ENCODE peak calls at places on chromosomes 16 and 17, in seven cellular contexts. O is K562, Y is HCT116, V is GM12878, T is H1, K is SK-N-SH, X is HepG2. R is an unnamed sample.

GRCh38 chr16:50393461-50394214 is 24.9 kb upstream of the BRD7 start:
- DNase-seq in X (no peak), K (no peak), O (no peak), V (no peak), Y (no peak), T (no peak), R (no peak)

GRCh38 chr17:8091033-8091687 is 3.6 kb upstream of the ALOX12B start:
- DNase-seq in K (no peak), X (no peak), Y (no peak), O (no peak), T (no peak), V (peak; percentile 61), R (no peak)

GRCh38 chr17:49859991-49860953 is 12.4 kb upstream of the TAC4 start:
- DNase-seq in O (no peak), V (no peak), Y (no peak), K (no peak), X (peak; percentile 70), T (no peak), R (no peak)

GRCh38 chr16:89471225-89471624 is 19.1 kb downstream of the ANKRD11 start:
- DNase-seq in X (no peak), Y (no peak), T (no peak), K (no peak), O (no peak), V (no peak), R (no peak)

GRCh38 chr16:22977294-22977697 is 163.3 kb downstream of the HS3ST2 start:
- DNase-seq in T (no peak), K (no peak), O (no peak), X (peak; percentile 39), Y (peak; percentile 23), V (no peak), R (no peak)

GRCh38 chr17:76263896-76264295 is 1.3 kb upstream of the UBALD2 start:
- DNase-seq in X (no peak), K (no peak), Y (no peak), T (no peak), O (no peak), V (no peak), R (no peak)

GRCh38 chr17:50353600-50354195 is 7.8 kb downstream of the XYLT2 start:
- DNase-seq in Y (no peak), X (no peak), V (no peak), O (no peak), K (no peak), T (no peak), R (no peak)

GRCh38 chr16:78665373-78665772 is 565.9 kb downstream of the WWOX start:
- DNase-seq in T (no peak), X (no peak), O (no peak), K (no peak), Y (no peak), V (no peak), R (no peak)

GRCh38 chr16:48393843-48394703 is 8.9 kb upstream of the SIAH1 start:
- DNase-seq in O (no peak), V (no peak), T (no peak), Y (no peak), X (no peak), K (peak; percentile 67), R (no peak)

GRCh38 chr17:38510424-38511125 is 82.3 kb downstream of the ARHGAP23 start:
- DNase-seq in O (peak; percentile 80), V (no peak), K (peak; percentile 91), X (peak; percentile 39), T (no peak), Y (no peak), R (no peak)

GRCh38 chr17:6831662-6832263 is at the start of gene TEKT1:
- DNase-seq in O (peak; percentile 12), T (peak; percentile 54), X (peak; percentile 77), Y (no peak), K (peak; percentile 45), V (no peak), R (peak; percentile 74)

GRCh38 chr17:44673893-44674292 is 15.7 kb downstream of the CCDC43 start:
- DNase-seq in O (no peak), T (no peak), V (no peak), K (no peak), Y (no peak), X (no peak), R (no peak)

GRCh38 chr17:13346081-13346533 is 255.6 kb downstream of the HS3ST3A1 start:
- DNase-seq in X (no peak), T (no peak), O (no peak), K (no peak), Y (no peak), V (no peak), R (peak; percentile 63)

GRCh38 chr17:13346996-13347762 is 254.6 kb downstream of the HS3ST3A1 start:
- DNase-seq in X (peak; percentile 31), K (no peak), O (no peak), V (no peak), Y (peak; percentile 87), T (no peak), R (no peak)

GRCh38 chr17:13351046-13351445 is 250.7 kb downstream of the HS3ST3A1 start:
- DNase-seq in X (no peak), V (no peak), O (no peak), K (no peak), T (no peak), Y (no peak), R (no peak)

GRCh38 chr17:13350466-13350865 is 251.3 kb downstream of the HS3ST3A1 start:
- DNase-seq in Y (no peak), K (no peak), T (no peak), O (no peak), X (no peak), V (no peak), R (no peak)

DNA sequence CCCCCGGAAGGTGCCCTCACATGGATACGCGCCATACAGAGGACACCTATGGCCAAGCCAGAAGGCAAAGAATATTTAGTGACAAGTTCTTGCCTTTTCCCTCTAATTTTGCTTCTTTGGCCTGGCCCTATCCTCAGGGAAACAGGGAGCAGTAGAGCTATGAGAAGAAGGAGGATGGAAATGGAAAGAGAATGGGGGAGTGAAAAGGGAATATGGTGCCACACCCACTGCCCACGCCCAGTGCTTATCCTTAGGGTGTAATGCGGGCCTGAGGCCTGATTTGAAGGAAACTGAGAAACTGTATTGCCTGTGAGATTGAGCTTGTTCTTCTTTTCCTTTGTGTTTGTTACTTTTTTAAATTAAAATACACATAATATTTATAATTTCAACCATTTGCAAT is 255.1 kb downstream of the HS3ST3A1 start:
- DNase-seq in O (no peak), K (no peak), X (no peak), V (no peak), T (no peak), Y (no peak), R (no peak)
- TF ChIP-seq YY1 in O (no peak), K (no peak), X (no peak), V (no peak), T (no peak), Y (no peak), R (no peak)

DNA sequence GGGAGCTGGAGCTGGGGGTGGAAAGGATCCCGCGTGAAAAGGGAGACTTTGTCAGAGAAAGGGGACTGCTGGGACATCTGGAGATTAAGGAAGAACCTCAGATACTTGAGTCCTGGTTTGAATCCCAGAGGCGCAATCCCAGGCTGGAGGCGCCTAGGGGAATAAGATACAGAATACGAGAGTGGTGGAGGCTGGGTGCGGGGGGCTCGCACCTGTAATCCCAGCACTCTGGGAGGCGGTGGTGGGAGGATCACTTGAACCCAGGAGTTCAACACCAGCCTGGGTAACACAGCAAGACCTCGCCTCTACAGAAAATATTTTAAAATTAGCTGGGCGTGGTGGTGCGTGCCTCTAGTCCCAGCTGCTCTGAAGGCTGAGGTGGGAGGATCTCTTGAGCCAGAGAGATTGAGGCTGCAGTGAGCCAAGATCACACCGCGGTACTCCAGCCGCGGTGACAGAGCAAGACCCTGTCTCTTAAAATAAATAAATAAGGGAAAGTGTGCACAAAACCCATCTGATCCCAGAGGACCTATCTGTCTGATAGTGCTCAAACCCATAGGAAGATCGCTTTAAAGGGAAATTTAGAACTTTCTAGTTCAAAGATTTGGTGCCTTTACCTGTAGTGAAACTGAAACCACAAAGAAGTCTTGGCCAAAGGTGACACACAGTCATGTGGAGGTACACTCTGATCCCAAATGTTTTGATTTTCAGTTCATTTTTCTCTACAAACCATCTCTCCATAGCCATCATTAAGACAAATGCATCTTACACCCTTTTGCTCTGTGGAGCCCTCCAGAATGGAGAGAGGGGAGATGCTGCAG is 625 bp upstream of the SCRN2 start:
- DNase-seq in T (no peak), X (no peak), K (no peak), O (no peak), V (no peak), Y (no peak), R (no peak)
- H3K4me1 ChIP-seq in T (no peaks in the 10 kb centered on the region), X (peaks cover 72% of the 10 kb centered on the region), K (peaks cover 30% of the 10 kb centered on the region), O (peaks cover 47% of the 10 kb centered on the region), V (peaks cover 22% of the 10 kb centered on the region), Y (peaks cover 25% of the 10 kb centered on the region), R (peaks cover 25% of the 10 kb centered on the region)

GRCh38 chr16:31331807-31332301 is 23.1 kb upstream of the ITGAX start:
- DNase-seq in O (no peak), T (no peak), X (no peak), V (no peak), K (no peak), Y (no peak), R (no peak)
- H3K27me3 ChIP-seq in O (peaks cover 60% of the 10 kb centered on the region), T (peaks cover 25% of the 10 kb centered on the region), X (peaks cover 66% of the 10 kb centered on the region), V (no peaks in the 10 kb centered on the region), K (peaks cover 56% of the 10 kb centered on the region), Y (peaks cover 5% of the 10 kb centered on the region), R (peaks cover 38% of the 10 kb centered on the region)

DNA sequence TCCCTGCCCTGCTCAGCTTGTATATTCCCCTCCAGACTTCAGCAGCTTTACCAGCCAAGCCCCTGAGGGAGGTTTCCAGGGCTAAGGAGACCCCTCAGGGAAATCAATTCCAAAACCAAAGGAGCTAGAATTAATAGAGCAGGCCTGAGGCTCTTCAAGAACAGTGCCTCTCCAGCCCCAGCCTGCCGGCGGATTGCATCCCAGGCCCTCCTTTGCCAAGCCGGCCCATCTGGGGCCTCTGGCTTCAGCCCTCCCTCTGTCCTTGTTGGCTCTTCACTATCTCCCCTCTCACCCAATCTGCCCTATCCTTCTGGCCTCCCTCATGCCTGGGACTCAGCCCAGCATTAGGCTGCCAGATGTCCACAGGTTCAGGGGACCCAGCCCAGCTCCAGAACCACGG is 5.8 kb downstream of the CALB2 start:
- DNase-seq in Y (no peak), V (no peak), O (no peak), K (no peak), T (no peak), X (no peak), R (no peak)
- TF ChIP-seq YY1 in Y (no peak), V (no peak), O (no peak), K (no peak), T (no peak), X (no peak), R (no peak)

DNA sequence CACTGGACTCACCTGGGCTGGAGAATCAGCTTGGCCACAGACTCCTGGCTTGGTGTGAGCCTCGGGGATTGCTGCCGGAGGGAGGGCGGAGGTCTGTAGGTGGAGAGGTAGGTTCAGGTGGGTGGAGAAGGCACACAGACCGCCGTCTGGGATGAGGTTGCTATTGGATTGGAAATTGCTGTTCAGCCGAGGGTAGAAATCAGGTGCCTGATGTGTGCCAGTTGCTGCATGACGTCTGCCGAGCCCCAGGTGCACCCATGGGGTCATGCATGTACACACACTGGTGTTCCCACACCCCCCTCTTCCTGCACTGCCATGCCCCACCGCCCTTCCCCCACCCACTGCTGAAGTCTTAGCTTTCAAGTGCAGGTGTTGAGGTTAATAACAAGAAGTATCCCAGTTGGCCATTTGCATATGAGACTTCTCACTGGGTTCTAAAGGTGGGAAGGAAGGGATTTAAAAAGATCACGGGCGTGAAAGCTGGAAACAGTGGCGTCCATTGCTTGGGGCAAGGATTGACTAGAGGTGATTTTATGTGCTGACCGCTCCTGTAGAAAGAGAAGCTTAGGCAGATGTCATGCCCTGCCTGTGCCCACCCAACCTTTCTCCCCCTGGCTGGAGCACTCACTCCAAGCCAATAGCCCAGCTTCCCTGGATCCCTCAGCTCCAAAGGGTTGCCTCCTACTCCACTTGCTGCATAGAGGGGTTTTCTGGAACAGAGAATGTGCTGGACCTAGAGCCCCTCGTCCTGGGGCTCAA is 193.6 kb downstream of the CCDC182 start:
- DNase-seq in Y (no peak), K (no peak), V (peak; percentile 69), T (no peak), O (no peak), X (no peak), R (no peak)
- H3K4me1 ChIP-seq in Y (no peaks in the 10 kb centered on the region), K (peaks cover 87% of the 10 kb centered on the region), V (peaks cover 32% of the 10 kb centered on the region), T (peaks cover 8% of the 10 kb centered on the region), O (peaks cover 29% of the 10 kb centered on the region), X (peaks cover 94% of the 10 kb centered on the region), R (peaks cover 31% of the 10 kb centered on the region)